ENCODE peak calls at places on chromosomes 7 and 10, in four cellular contexts. One of them, this sample, is unnamed.

GRCh38 chr10:8393531-8393930 is 339.0 kb downstream of the GATA3 start:
- DNase-seq in brain microvascular endothelial cell: no peak
- DNase-seq in fibroblast of mammary gland: no peak
- DNase-seq in activated T-cell treated with anti-CD3 and anti-CD28 coated beads for 1 hour: no peak
- DNase-seq in this sample: no peak

GRCh38 chr10:114632869-114633715 is 25.0 kb downstream of the ABLIM1 start:
- DNase-seq in activated T-cell treated with anti-CD3 and anti-CD28 coated beads for 1 hour: no peak
- DNase-seq in fibroblast of mammary gland: peak
- DNase-seq in brain microvascular endothelial cell: peak
- DNase-seq in this sample: peak

GRCh38 chr7:56009695-56010094 is 41.5 kb downstream of the PSPH start:
- DNase-seq in brain microvascular endothelial cell: no peak
- DNase-seq in activated T-cell treated with anti-CD3 and anti-CD28 coated beads for 1 hour: no peak
- DNase-seq in fibroblast of mammary gland: no peak
- DNase-seq in this sample: no peak

GRCh38 chr10:120998782-120999285 is 147.7 kb downstream of the WDR11 start:
- DNase-seq in brain microvascular endothelial cell: no peak
- DNase-seq in activated T-cell treated with anti-CD3 and anti-CD28 coated beads for 1 hour: no peak
- DNase-seq in fibroblast of mammary gland: no peak
- DNase-seq in this sample: no peak

GRCh38 chr7:27235387-27236052 is 7.1 kb upstream of the EVX1 start:
- DNase-seq in activated T-cell treated with anti-CD3 and anti-CD28 coated beads for 1 hour: no peak
- DNase-seq in fibroblast of mammary gland: peak
- DNase-seq in brain microvascular endothelial cell: peak
- DNase-seq in this sample: peak

GRCh38 chr10:22321831-22322662 is 1.1 kb downstream of the BMI1 start:
- DNase-seq in fibroblast of mammary gland: no peak
- DNase-seq in brain microvascular endothelial cell: no peak
- DNase-seq in activated T-cell treated with anti-CD3 and anti-CD28 coated beads for 1 hour: no peak
- DNase-seq in this sample: no peak

GRCh38 chr7:63925626-63926460 is 72.8 kb upstream of the ZNF722 start:
- DNase-seq in fibroblast of mammary gland: peak
- DNase-seq in brain microvascular endothelial cell: no peak
- DNase-seq in activated T-cell treated with anti-CD3 and anti-CD28 coated beads for 1 hour: peak
- DNase-seq in this sample: no peak

GRCh38 chr7:101717986-101718746 is 89.1 kb upstream of the MYL10 start:
- DNase-seq in fibroblast of mammary gland: peak
- DNase-seq in activated T-cell treated with anti-CD3 and anti-CD28 coated beads for 1 hour: no peak
- DNase-seq in brain microvascular endothelial cell: peak
- DNase-seq in this sample: no peak

GRCh38 chr10:52347327-52347667 is 33.2 kb downstream of the DKK1 start:
- DNase-seq in activated T-cell treated with anti-CD3 and anti-CD28 coated beads for 1 hour: no peak
- DNase-seq in brain microvascular endothelial cell: no peak
- DNase-seq in fibroblast of mammary gland: no peak
- DNase-seq in this sample: no peak

GRCh38 chr7:11343818-11344413 is 370.2 kb downstream of the PHF14 start:
- DNase-seq in activated T-cell treated with anti-CD3 and anti-CD28 coated beads for 1 hour: no peak
- DNase-seq in fibroblast of mammary gland: peak
- DNase-seq in brain microvascular endothelial cell: peak
- DNase-seq in this sample: peak

GRCh38 chr7:37105119-37105518 is 343.5 kb downstream of the ELMO1 start:
- DNase-seq in brain microvascular endothelial cell: no peak
- DNase-seq in fibroblast of mammary gland: no peak
- DNase-seq in activated T-cell treated with anti-CD3 and anti-CD28 coated beads for 1 hour: no peak
- DNase-seq in this sample: no peak

GRCh38 chr10:123640016-123640535 is 26.1 kb upstream of the GPR26 start:
- DNase-seq in brain microvascular endothelial cell: no peak
- DNase-seq in fibroblast of mammary gland: peak
- DNase-seq in activated T-cell treated with anti-CD3 and anti-CD28 coated beads for 1 hour: no peak
- DNase-seq in this sample: no peak

GRCh38 chr10:53115660-53116059 is 343.1 kb upstream of the MBL2 start:
- DNase-seq in brain microvascular endothelial cell: no peak
- DNase-seq in fibroblast of mammary gland: no peak
- DNase-seq in activated T-cell treated with anti-CD3 and anti-CD28 coated beads for 1 hour: no peak
- DNase-seq in this sample: no peak

GRCh38 chr10:109987413-109987812 is 20.4 kb upstream of the ADD3 start:
- DNase-seq in fibroblast of mammary gland: peak
- DNase-seq in activated T-cell treated with anti-CD3 and anti-CD28 coated beads for 1 hour: no peak
- DNase-seq in brain microvascular endothelial cell: peak
- DNase-seq in this sample: peak

GRCh38 chr10:23187155-23187554 is 5.0 kb upstream of the PTF1A start:
- DNase-seq in brain microvascular endothelial cell: no peak
- DNase-seq in activated T-cell treated with anti-CD3 and anti-CD28 coated beads for 1 hour: no peak
- DNase-seq in fibroblast of mammary gland: no peak
- DNase-seq in this sample: no peak

GRCh38 chr7:64516451-64516850 is 46.4 kb downstream of the ZNF680 start:
- DNase-seq in brain microvascular endothelial cell: no peak
- DNase-seq in fibroblast of mammary gland: no peak
- DNase-seq in activated T-cell treated with anti-CD3 and anti-CD28 coated beads for 1 hour: no peak
- DNase-seq in this sample: no peak

GRCh38 chr7:153130052-153130451 is 370.5 kb downstream of the ACTR3B start:
- DNase-seq in activated T-cell treated with anti-CD3 and anti-CD28 coated beads for 1 hour: no peak
- DNase-seq in brain microvascular endothelial cell: no peak
- DNase-seq in fibroblast of mammary gland: no peak
- DNase-seq in this sample: no peak

GRCh38 chr7:147523056-147523455 is 1067.5 kb upstream of the C7orf33 start:
- DNase-seq in activated T-cell treated with anti-CD3 and anti-CD28 coated beads for 1 hour: no peak
- DNase-seq in fibroblast of mammary gland: peak
- DNase-seq in brain microvascular endothelial cell: no peak
- DNase-seq in this sample: peak

GRCh38 chr7:100719523-100720319 is 547 bp upstream of the EPO start:
- DNase-seq in brain microvascular endothelial cell: peak
- DNase-seq in activated T-cell treated with anti-CD3 and anti-CD28 coated beads for 1 hour: no peak
- DNase-seq in fibroblast of mammary gland: peak
- DNase-seq in this sample: peak

GRCh38 chr10:22345301-22346086 is at the start of gene SPAG6:
- DNase-seq in activated T-cell treated with anti-CD3 and anti-CD28 coated beads for 1 hour: no peak
- DNase-seq in fibroblast of mammary gland: no peak
- DNase-seq in brain microvascular endothelial cell: no peak
- DNase-seq in this sample: no peak

GRCh38 chr7:140625908-140626868 is 14.4 kb downstream of the DENND2A start:
- DNase-seq in fibroblast of mammary gland: peak
- DNase-seq in brain microvascular endothelial cell: peak
- DNase-seq in activated T-cell treated with anti-CD3 and anti-CD28 coated beads for 1 hour: no peak
- DNase-seq in this sample: peak

GRCh38 chr7:97680622-97681021 is 51.3 kb upstream of the TAC1 start:
- DNase-seq in brain microvascular endothelial cell: no peak
- DNase-seq in activated T-cell treated with anti-CD3 and anti-CD28 coated beads for 1 hour: no peak
- DNase-seq in fibroblast of mammary gland: no peak
- DNase-seq in this sample: no peak